ENCODE peak calls at places on chromosomes 1 and 21, in four cellular contexts. D is adipocyte; V is CD8-positive, alpha-beta T cell; S is CD8-positive, alpha-beta memory T cell. W is an unnamed sample.

GRCh38 chr1:42844592-42845140 is 1.7 kb upstream of the ZNF691 start:
- DNase-seq in S (no peak), D (peak; percentile 36), V (no peak), W (peak; percentile 42)

GRCh38 chr21:36384885-36385232 is 333 bp upstream of the CHAF1B start:
- DNase-seq in V (no peak), D (no peak), S (no peak), W (no peak)

GRCh38 chr1:171762143-171762563 is 19.3 kb upstream of the METTL13 start:
- DNase-seq in D (no peak), S (no peak), V (no peak), W (no peak)

GRCh38 chr1:99766378-99766800 is at the start of gene FRRS1:
- DNase-seq in S (peak; percentile 34), V (peak; percentile 17), D (peak; percentile 87), W (peak; percentile 84)

GRCh38 chr1:225767591-225768540 is 9.8 kb upstream of the SRP9 start:
- DNase-seq in S (no peak), D (peak; percentile 41), V (no peak), W (peak; percentile 78)

GRCh38 chr1:182357913-182358312 is 33.7 kb downstream of the GLUL start:
- DNase-seq in D (no peak), V (no peak), S (no peak), W (no peak)

GRCh38 chr1:62318756-62319544 is at the start of gene KANK4:
- DNase-seq in D (peak; percentile 60), S (no peak), V (no peak), W (no peak)

GRCh38 chr1:231395051-231395995 is 26.8 kb downstream of the EGLN1 start:
- DNase-seq in S (no peak), D (peak; percentile 86), V (no peak), W (no peak)

GRCh38 chr1:172254521-172255222 is 165.8 kb upstream of the C1orf105 start:
- DNase-seq in V (no peak), S (no peak), D (peak; percentile 88), W (no peak)

GRCh38 chr1:226064168-226064815 is 1.8 kb downstream of the H3-3A start:
- DNase-seq in D (peak; percentile 62), V (no peak), S (peak; percentile 56), W (peak; percentile 68)

GRCh38 chr1:32178380-32179192 is 889 bp upstream of the TXLNA start:
- DNase-seq in V (no peak), D (no peak), S (no peak), W (no peak)

GRCh38 chr1:6785721-6786505 is 659 bp downstream of the CAMTA1 start:
- DNase-seq in V (peak; percentile 31), S (peak; percentile 26), D (peak; percentile 70), W (peak; percentile 36)

GRCh38 chr1:219442575-219442974 is 170.3 kb downstream of the ZC3H11B start:
- DNase-seq in D (no peak), V (no peak), S (no peak), W (no peak)

GRCh38 chr1:245156736-245157505 is 2.1 kb downstream of the KIF26B start:
- DNase-seq in S (no peak), V (no peak), D (peak; percentile 52), W (no peak)

GRCh38 chr1:180194546-180195207 is 35.4 kb upstream of the LHX4 start:
- DNase-seq in S (no peak), D (no peak), V (no peak), W (no peak)

GRCh38 chr1:181391297-181391905 is 91.9 kb upstream of the CACNA1E start:
- DNase-seq in S (no peak), D (no peak), V (no peak), W (no peak)

GRCh38 chr1:223001653-223002634 is 141.1 kb downstream of the TLR5 start:
- DNase-seq in D (no peak), S (no peak), V (no peak), W (no peak)

GRCh38 chr1:201214886-201215285 is 24.3 kb downstream of the IGFN1 start:
- DNase-seq in D (no peak), V (no peak), S (no peak), W (no peak)

GRCh38 chr1:77652970-77653516 is 29.4 kb downstream of the ZZZ3 start:
- DNase-seq in D (no peak), V (no peak), S (no peak), W (no peak)

GRCh38 chr1:181676269-181676668 is 193.0 kb downstream of the CACNA1E start:
- DNase-seq in D (peak; percentile 4), V (no peak), S (no peak), W (no peak)

GRCh38 chr21:37245151-37245550 is 22.0 kb downstream of the VPS26C start:
- DNase-seq in S (no peak), D (no peak), V (no peak), W (no peak)

GRCh38 chr1:109025691-109026090 is 16.2 kb downstream of the WDR47 start:
- DNase-seq in V (no peak), S (no peak), D (no peak), W (no peak)

GRCh38 chr1:7609311-7609994 is 161.6 kb upstream of the VAMP3 start:
- DNase-seq in S (no peak), D (no peak), V (no peak), W (no peak)

GRCh38 chr1:180923024-180923841 is 10.5 kb downstream of the KIAA1614 start:
- DNase-seq in S (no peak), V (no peak), D (no peak), W (no peak)

GRCh38 chr1:36258960-36259344 is 34.7 kb downstream of the THRAP3 start:
- DNase-seq in S (no peak), D (peak; percentile 43), V (no peak), W (no peak)

GRCh38 chr21:44497641-44498243 is 42.3 kb downstream of the KRTAP10-1 start:
- DNase-seq in S (no peak), V (no peak), D (peak; percentile 43), W (no peak)

GRCh38 chr1:5664081-5664480 is 328.1 kb downstream of the NPHP4 start:
- DNase-seq in D (no peak), S (no peak), V (no peak), W (no peak)

GRCh38 chr1:154810571-154810970 is 59.5 kb downstream of the KCNN3 start:
- DNase-seq in D (no peak), S (no peak), V (no peak), W (no peak)

GRCh38 chr1:212498243-212498642 is 65.5 kb downstream of the NENF start:
- DNase-seq in S (no peak), D (peak; percentile 66), V (no peak), W (no peak)

GRCh38 chr1:92465256-92465647 is 21.5 kb downstream of the GFI1 start:
- DNase-seq in S (no peak), D (no peak), V (no peak), W (no peak)

DNA sequence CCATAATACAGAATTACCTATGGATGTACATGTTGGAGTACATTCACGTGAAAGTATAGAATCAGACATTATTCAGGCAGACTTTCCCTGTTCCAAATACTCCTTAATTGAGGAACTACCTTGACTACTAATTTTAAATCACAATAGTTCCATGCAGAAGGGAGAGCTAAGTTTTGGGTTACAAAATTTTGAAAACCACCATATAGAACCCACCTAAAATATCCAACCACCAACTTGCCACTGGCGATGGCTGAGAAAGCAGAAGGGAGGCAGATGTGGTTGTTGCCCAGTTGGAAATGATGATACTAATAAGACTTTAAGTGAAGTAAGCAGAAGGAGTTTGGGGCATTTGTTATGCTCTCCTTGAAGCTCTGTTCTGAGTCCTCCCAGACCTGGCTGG is 190.7 kb downstream of the HLX start:
- DNase-seq in S (no peak), D (no peak), V (no peak), W (no peak)
- H3K4me1 ChIP-seq in S (no peaks in the 10 kb centered on the region), D (peaks cover 8% of the 10 kb centered on the region), V (no peaks in the 10 kb centered on the region), W (no peaks in the 10 kb centered on the region)

GRCh38 chr1:70392626-70393025 is 18.4 kb upstream of the CTH start:
- DNase-seq in D (no peak), V (no peak), S (no peak), W (no peak)
- H3K27me3 ChIP-seq in D (no peaks in the 10 kb centered on the region), V (no peaks in the 10 kb centered on the region), S (no peaks in the 10 kb centered on the region), W (no peaks in the 10 kb centered on the region)

GRCh38 chr1:233255145-233255544 is 40.4 kb downstream of the PCNX2 start:
- DNase-seq in S (no peak), D (no peak), V (no peak), W (no peak)
- H3K36me3 ChIP-seq in S (peaks cover 14% of the 10 kb centered on the region), D (peaks cover 51% of the 10 kb centered on the region), V (peaks cover 11% of the 10 kb centered on the region), W (no peaks in the 10 kb centered on the region)

GRCh38 chr1:215556996-215557395 is 10.1 kb upstream of the KCTD3 start:
- DNase-seq in S (no peak), V (no peak), D (no peak), W (no peak)
- H3K4me1 ChIP-seq in S (no peaks in the 10 kb centered on the region), V (no peaks in the 10 kb centered on the region), D (no peaks in the 10 kb centered on the region), W (no peaks in the 10 kb centered on the region)

W was measured in adrenal gland.